ENCODE peak calls at places on chromosomes 3 and 15, in ten cellular contexts. J is EH, U is glutamatergic neuron, N is mucosa of descending colon, M is endothelial cell, E is OCI-M1, A is T-helper 9 cell, D is GM04504, P is vagina, W is iPS-NIHi11. H is an unnamed sample.

GRCh38 chr15:65659502-65660052 is 37.8 kb downstream of the SLC24A1 start:
- DNase-seq in J (no peak), U (no peak), N (no peak), M (no peak), E (no peak), A (no peak), D (no peak), P (no peak), W (no peak), H (no peak)

GRCh38 chr15:67458449-67458848 is 62.5 kb upstream of the C15orf61 start:
- DNase-seq in J (peak; percentile 35), U (no peak), N (no peak), M (no peak), E (no peak), A (no peak), D (no peak), P (no peak), W (no peak), H (no peak)

GRCh38 chr15:51708013-51708412 is 26.7 kb downstream of the SCG3 start:
- DNase-seq in J (no peak), U (no peak), N (no peak), M (no peak), E (no peak), A (no peak), D (no peak), P (no peak), W (no peak), H (no peak)

GRCh38 chr15:95944193-95944592 is 386.3 kb upstream of the NR2F2 start:
- DNase-seq in J (no peak), U (no peak), N (no peak), M (no peak), E (no peak), A (no peak), D (no peak), P (no peak), W (no peak), H (no peak)

GRCh38 chr15:94186770-94187331 is 44.5 kb upstream of the MCTP2 start:
- DNase-seq in J (no peak), U (no peak), N (no peak), M (no peak), E (no peak), A (no peak), D (no peak), P (no peak), W (no peak), H (no peak)

GRCh38 chr3:55285156-55285555 is 201.9 kb downstream of the WNT5A start:
- DNase-seq in J (peak; percentile 90), U (no peak), N (no peak), M (no peak), E (no peak), A (no peak), D (peak; percentile 60), P (no peak), W (no peak), H (no peak)

GRCh38 chr3:82157952-82158351 is 396.5 kb upstream of the GBE1 start:
- DNase-seq in J (peak; percentile 47), U (no peak), N (no peak), M (no peak), E (no peak), A (no peak), D (peak; percentile 20), P (no peak), W (no peak), H (no peak)

GRCh38 chr15:56492786-56493555 is 28.0 kb upstream of the MNS1 start:
- DNase-seq in J (peak; percentile 4), U (no peak), N (no peak), M (no peak), E (peak; percentile 84), A (no peak), D (no peak), P (no peak), W (no peak), H (no peak)

H was measured in nephron progenitor cell.